ENCODE peak calls at places on chromosome 16, in seven cellular contexts. One of them, this sample, is unnamed.

GRCh38 chr16:79286646-79287423 is 313.7 kb downstream of the MAF start:
- DNase-seq in AG09319: no peak
- DNase-seq in MM.1S: peak; percentile 37
- DNase-seq in lower lobe of right lung: peak; percentile 72
- DNase-seq in nephron progenitor cell: peak; percentile 32
- DNase-seq in omental fat pad: no peak
- DNase-seq in Calu3: no peak
- DNase-seq in this sample: peak; percentile 64

GRCh38 chr16:62225675-62226074 is 189.4 kb upstream of the CDH8 start:
- DNase-seq in AG09319: no peak
- DNase-seq in MM.1S: peak; percentile 93
- DNase-seq in lower lobe of right lung: peak; percentile 77
- DNase-seq in nephron progenitor cell: peak; percentile 53
- DNase-seq in omental fat pad: peak; percentile 30
- DNase-seq in Calu3: no peak
- DNase-seq in this sample: peak; percentile 62

GRCh38 chr16:4313563-4314531 is 2.0 kb upstream of the GLIS2 start:
- DNase-seq in AG09319: no peak
- DNase-seq in MM.1S: peak; percentile 27
- DNase-seq in lower lobe of right lung: peak; percentile 77
- DNase-seq in nephron progenitor cell: peak; percentile 76
- DNase-seq in omental fat pad: no peak
- DNase-seq in Calu3: peak; percentile 83
- DNase-seq in this sample: peak; percentile 66

GRCh38 chr16:55812951-55813350 is 19.9 kb downstream of the CES1 start:
- DNase-seq in AG09319: no peak
- DNase-seq in MM.1S: no peak
- DNase-seq in lower lobe of right lung: no peak
- DNase-seq in nephron progenitor cell: no peak
- DNase-seq in omental fat pad: no peak
- DNase-seq in Calu3: no peak
- DNase-seq in this sample: no peak

GRCh38 chr16:22813223-22813945 is 578 bp upstream of the HS3ST2 start:
- DNase-seq in AG09319: no peak
- DNase-seq in MM.1S: no peak
- DNase-seq in lower lobe of right lung: peak; percentile 51
- DNase-seq in nephron progenitor cell: peak; percentile 95
- DNase-seq in omental fat pad: no peak
- DNase-seq in Calu3: no peak
- DNase-seq in this sample: peak; percentile 12

GRCh38 chr16:26649646-26650045 is 417.1 kb upstream of the C16orf82 start:
- DNase-seq in AG09319: no peak
- DNase-seq in MM.1S: no peak
- DNase-seq in lower lobe of right lung: no peak
- DNase-seq in nephron progenitor cell: no peak
- DNase-seq in omental fat pad: no peak
- DNase-seq in Calu3: no peak
- DNase-seq in this sample: no peak

GRCh38 chr16:88629835-88630234 is 8.5 kb upstream of the IL17C start:
- DNase-seq in AG09319: no peak
- DNase-seq in MM.1S: no peak
- DNase-seq in lower lobe of right lung: no peak
- DNase-seq in nephron progenitor cell: no peak
- DNase-seq in omental fat pad: no peak
- DNase-seq in Calu3: no peak
- DNase-seq in this sample: no peak

GRCh38 chr16:81784042-81784785 is 5.1 kb downstream of the PLCG2 start:
- DNase-seq in AG09319: no peak
- DNase-seq in MM.1S: no peak
- DNase-seq in lower lobe of right lung: no peak
- DNase-seq in nephron progenitor cell: no peak
- DNase-seq in omental fat pad: no peak
- DNase-seq in Calu3: no peak
- DNase-seq in this sample: no peak

GRCh38 chr16:29663020-29663828 is at the start of gene SPN:
- DNase-seq in AG09319: no peak
- DNase-seq in MM.1S: no peak
- DNase-seq in lower lobe of right lung: peak; percentile 55
- DNase-seq in nephron progenitor cell: no peak
- DNase-seq in omental fat pad: no peak
- DNase-seq in Calu3: no peak
- DNase-seq in this sample: peak; percentile 77

GRCh38 chr16:27633721-27634120 is 83.8 kb downstream of the KATNIP start:
- DNase-seq in AG09319: no peak
- DNase-seq in MM.1S: no peak
- DNase-seq in lower lobe of right lung: no peak
- DNase-seq in nephron progenitor cell: no peak
- DNase-seq in omental fat pad: no peak
- DNase-seq in Calu3: no peak
- DNase-seq in this sample: no peak

GRCh38 chr16:77399546-77399945 is 35.3 kb downstream of the ADAMTS18 start:
- DNase-seq in AG09319: no peak
- DNase-seq in MM.1S: no peak
- DNase-seq in lower lobe of right lung: no peak
- DNase-seq in nephron progenitor cell: no peak
- DNase-seq in omental fat pad: no peak
- DNase-seq in Calu3: no peak
- DNase-seq in this sample: no peak

DNA sequence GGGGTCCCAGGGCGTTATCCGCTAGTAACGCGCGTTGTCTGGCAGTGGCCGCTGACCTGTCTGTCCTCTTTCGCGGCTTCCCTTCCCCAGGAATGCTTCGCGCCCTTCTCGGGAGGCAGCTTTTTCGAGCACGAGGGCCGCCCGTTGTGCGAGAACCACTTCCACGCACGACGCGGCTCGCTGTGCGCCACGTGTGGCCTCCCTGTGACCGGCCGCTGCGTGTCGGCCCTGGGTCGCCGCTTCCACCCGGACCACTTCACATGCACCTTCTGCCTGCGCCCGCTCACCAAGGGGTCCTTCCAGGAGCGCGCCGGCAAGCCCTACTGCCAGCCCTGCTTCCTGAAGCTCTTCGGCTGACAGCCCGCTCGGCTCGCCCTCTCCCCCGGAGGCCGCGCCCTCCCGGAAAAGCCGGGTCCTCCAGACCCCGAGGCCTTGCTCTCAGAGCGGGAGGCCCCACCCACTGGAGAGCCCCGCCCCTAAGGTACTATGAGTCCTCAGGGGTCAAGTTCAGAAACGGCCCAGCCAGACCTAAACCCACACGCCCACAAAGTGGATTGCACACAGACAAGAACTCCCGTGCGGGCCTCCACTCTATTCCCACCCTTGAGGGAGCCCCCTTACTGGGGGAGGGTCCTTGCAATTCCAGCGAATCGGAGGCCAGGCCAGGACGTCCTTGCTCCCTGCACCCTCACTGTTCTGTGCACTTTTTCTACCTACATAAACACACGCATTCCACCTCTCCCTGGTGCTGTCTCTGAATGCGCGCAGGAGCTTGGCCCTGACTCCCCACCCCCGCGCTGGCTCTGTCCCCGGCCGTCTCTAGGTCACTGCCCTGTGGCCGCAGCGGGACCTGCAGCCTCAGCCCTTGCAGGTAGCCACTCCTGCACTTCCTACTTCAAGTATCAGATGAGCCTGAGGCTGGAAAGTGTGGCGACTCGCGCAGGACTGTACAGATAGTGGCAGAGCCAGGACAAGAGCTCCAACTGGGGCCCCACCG is 5.4 kb upstream of the SLC5A2 start:
- DNase-seq in AG09319: no peak
- DNase-seq in MM.1S: peak; percentile 17
- DNase-seq in lower lobe of right lung: peak; percentile 90
- DNase-seq in nephron progenitor cell: peak; percentile 85
- DNase-seq in omental fat pad: no peak
- DNase-seq in Calu3: peak; percentile 82
- DNase-seq in this sample: no peak
- TF ChIP-seq CTCF in AG09319: no peak
- TF ChIP-seq CTCF in MM.1S: no peak
- TF ChIP-seq CTCF in lower lobe of right lung: peak; percentile 33
- TF ChIP-seq CTCF in nephron progenitor cell: peak; percentile 37
- TF ChIP-seq CTCF in omental fat pad: no peak
- TF ChIP-seq CTCF in Calu3: no peak
- TF ChIP-seq CTCF in this sample: no peak

DNA sequence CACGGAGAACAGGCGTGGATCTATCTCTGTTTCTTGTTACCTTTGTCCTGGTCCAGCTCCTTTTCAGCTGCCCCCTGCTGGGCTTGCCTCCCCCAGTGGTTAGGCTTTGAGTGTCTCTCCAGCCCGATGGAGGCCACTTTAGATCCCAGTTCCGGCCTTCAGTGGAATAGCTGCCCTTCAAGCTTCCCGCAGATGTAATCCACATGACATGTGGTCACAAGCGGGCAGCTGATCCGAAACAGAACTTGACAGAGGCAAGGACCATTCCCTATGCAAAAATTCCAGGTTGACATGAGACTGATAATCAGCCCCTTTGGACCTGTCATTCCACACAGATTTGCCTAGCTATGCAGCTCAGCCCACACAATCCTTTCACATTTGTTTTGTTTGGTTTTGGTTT is 40.6 kb upstream of the AQP8 start:
- DNase-seq in AG09319: no peak
- DNase-seq in MM.1S: no peak
- DNase-seq in lower lobe of right lung: no peak
- DNase-seq in nephron progenitor cell: no peak
- DNase-seq in omental fat pad: no peak
- DNase-seq in Calu3: peak; percentile 13
- DNase-seq in this sample: no peak
- TF ChIP-seq CTCF in AG09319: no peak
- TF ChIP-seq CTCF in MM.1S: no peak
- TF ChIP-seq CTCF in lower lobe of right lung: no peak
- TF ChIP-seq CTCF in nephron progenitor cell: no peak
- TF ChIP-seq CTCF in omental fat pad: no peak
- TF ChIP-seq CTCF in Calu3: no peak
- TF ChIP-seq CTCF in this sample: no peak

GRCh38 chr16:67182288-67182687 is 1.5 kb downstream of the MATCAP1 start:
- DNase-seq in AG09319: no peak
- DNase-seq in MM.1S: no peak
- DNase-seq in lower lobe of right lung: no peak
- DNase-seq in nephron progenitor cell: no peak
- DNase-seq in omental fat pad: no peak
- DNase-seq in Calu3: no peak
- DNase-seq in this sample: no peak

GRCh38 chr16:67184453-67185002 is 765 bp upstream of the MATCAP1 start:
- DNase-seq in AG09319: no peak
- DNase-seq in MM.1S: peak; percentile 36
- DNase-seq in lower lobe of right lung: no peak
- DNase-seq in nephron progenitor cell: no peak
- DNase-seq in omental fat pad: no peak
- DNase-seq in Calu3: no peak
- DNase-seq in this sample: no peak

GRCh38 chr16:67185003-67185865 is 1.5 kb upstream of the MATCAP1 start:
- DNase-seq in AG09319: peak; percentile 76
- DNase-seq in MM.1S: peak; percentile 76
- DNase-seq in lower lobe of right lung: peak; percentile 94
- DNase-seq in nephron progenitor cell: peak; percentile 98
- DNase-seq in omental fat pad: peak; percentile 92
- DNase-seq in Calu3: peak; percentile 98
- DNase-seq in this sample: peak; percentile 86

GRCh38 chr16:67183284-67183626 is 508 bp downstream of the MATCAP1 start:
- DNase-seq in AG09319: no peak
- DNase-seq in MM.1S: no peak
- DNase-seq in lower lobe of right lung: no peak
- DNase-seq in nephron progenitor cell: no peak
- DNase-seq in omental fat pad: no peak
- DNase-seq in Calu3: no peak
- DNase-seq in this sample: no peak

DNA sequence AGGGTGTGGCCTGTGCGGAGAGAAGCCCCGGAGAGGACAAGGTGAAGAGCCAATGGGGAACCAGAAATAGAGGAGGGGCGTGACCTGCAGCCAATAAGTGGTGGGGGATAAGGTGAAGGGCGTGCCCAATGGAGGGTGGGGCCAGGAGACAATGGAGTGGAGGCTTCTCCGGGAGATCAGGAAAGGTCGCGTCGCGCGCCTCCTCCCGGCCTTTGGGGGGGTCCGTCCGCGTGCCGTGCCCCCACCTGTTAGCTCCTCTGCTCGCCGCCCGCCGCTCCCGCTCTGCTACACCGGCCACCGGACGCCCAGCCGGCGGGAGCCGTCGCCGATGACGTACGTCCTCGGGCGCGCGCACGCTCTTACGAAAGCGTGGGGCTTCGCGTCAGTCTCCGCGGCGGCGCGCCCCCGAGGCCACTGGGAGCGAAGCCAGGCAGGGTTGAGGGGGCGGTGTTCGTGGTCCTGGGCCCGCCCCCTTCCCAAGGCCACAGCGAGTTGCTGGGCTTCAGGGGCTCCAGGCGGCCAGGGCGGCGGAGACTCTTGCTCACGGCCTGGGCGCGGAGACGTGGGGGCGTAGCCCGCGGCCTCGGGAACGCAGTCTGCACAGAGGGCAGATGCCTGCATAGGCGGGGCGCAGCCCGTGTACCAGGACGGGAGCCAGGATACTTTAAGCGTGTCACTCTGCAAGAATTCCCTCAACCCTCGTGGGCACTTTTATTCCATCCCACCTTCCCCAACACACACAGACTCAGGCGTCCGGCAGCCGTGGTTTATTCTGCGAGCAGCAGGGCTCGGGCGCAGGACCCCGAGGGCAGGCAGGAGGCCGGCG is at the start of gene MATCAP1:
- DNase-seq in AG09319: peak; percentile 93
- DNase-seq in MM.1S: peak; percentile 97
- DNase-seq in lower lobe of right lung: peak; percentile 95
- DNase-seq in nephron progenitor cell: peak; percentile 96
- DNase-seq in omental fat pad: peak; percentile 83
- DNase-seq in Calu3: peak; percentile 97
- DNase-seq in this sample: peak; percentile 97
- TF ChIP-seq CTCF in AG09319: no peak
- TF ChIP-seq CTCF in MM.1S: no peak
- TF ChIP-seq CTCF in lower lobe of right lung: no peak
- TF ChIP-seq CTCF in nephron progenitor cell: no peak
- TF ChIP-seq CTCF in omental fat pad: no peak
- TF ChIP-seq CTCF in Calu3: no peak
- TF ChIP-seq CTCF in this sample: no peak

DNA sequence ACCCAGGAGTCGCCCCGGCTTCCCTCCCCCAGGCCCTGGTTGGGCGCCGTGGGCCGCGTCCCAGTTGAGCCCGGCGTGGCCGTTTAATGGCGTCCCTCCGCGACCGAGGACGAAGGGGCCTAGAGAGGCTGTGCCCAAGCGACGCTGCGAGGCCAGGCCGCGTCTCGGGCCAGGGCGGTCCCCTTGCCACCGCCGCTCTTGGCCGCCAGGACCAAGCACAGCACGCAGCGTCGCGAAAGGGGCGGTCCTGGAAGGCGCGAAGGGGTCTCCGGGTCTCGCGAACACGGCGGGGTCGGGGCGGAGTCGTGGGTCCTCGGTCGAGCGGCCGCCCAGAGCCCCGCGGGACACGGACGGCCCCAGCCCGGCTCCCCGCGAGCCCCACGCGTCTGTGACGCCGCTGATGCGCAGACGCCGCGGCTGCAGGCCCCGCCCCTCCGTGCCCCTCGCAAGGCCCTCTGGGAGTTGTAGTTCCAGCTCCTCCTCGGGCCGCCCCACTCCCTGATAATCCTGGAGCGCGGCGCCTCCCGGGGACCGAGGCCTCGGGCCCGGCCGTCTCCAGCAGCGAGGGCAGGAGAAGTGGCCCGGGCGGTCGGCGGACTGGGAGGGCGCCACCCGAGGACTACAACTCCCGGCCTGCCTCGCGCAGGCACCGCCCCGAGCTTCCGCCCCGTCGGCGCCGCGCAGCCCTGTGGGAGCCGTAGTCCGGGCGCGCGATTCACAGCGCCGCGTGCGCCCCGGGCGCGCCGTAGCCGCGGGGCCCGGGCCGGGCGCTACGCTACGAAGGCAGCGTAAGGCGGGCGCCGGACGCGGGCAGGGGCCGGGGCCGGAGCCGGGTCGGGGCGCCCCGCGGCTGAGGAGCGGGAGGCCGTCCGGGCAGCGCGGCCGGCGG is at the start of gene CAPN15:
- DNase-seq in AG09319: peak; percentile 69
- DNase-seq in MM.1S: peak; percentile 88
- DNase-seq in lower lobe of right lung: peak; percentile 91
- DNase-seq in nephron progenitor cell: peak; percentile 90
- DNase-seq in omental fat pad: peak; percentile 62
- DNase-seq in Calu3: peak; percentile 93
- DNase-seq in this sample: peak; percentile 92
- TF ChIP-seq CTCF in AG09319: no peak
- TF ChIP-seq CTCF in MM.1S: no peak
- TF ChIP-seq CTCF in lower lobe of right lung: no peak
- TF ChIP-seq CTCF in nephron progenitor cell: no peak
- TF ChIP-seq CTCF in omental fat pad: peak; percentile 7
- TF ChIP-seq CTCF in Calu3: peak; percentile 45
- TF ChIP-seq CTCF in this sample: no peak

This sample was measured in GM12865.